ENCODE peak calls at places on chromosomes 11 and 22, in eight cellular contexts. A, O, M, F, G, N, Y and E are unnamed samples.

GRCh38 chr11:10323793-10324170 is 18.9 kb downstream of the ADM start:
- DNase-seq in A (peak), O (no peak), M (no peak), F (peak), G (no peak), N (no peak), Y (no peak), E (no peak)

GRCh38 chr11:95821640-95822039 is 31.3 kb downstream of the CEP57 start:
- DNase-seq in A (peak), O (no peak), M (no peak), F (no peak), G (no peak), N (no peak), Y (no peak), E (no peak)

GRCh38 chr11:34238966-34239365 is 118.8 kb downstream of the ABTB2 start:
- DNase-seq in A (no peak), O (no peak), M (no peak), F (no peak), G (no peak), N (peak), Y (no peak), E (no peak)

GRCh38 chr22:49724030-49724892 is 103.4 kb downstream of the BRD1 start:
- DNase-seq in A (no peak), O (no peak), M (no peak), F (no peak), G (peak), N (peak), Y (no peak), E (no peak)

GRCh38 chr11:43197357-43197756 is 114.4 kb upstream of the API5 start:
- DNase-seq in A (no peak), O (no peak), M (no peak), F (no peak), G (no peak), N (no peak), Y (no peak), E (no peak)

GRCh38 chr11:8339592-8340022 is 75.9 kb upstream of the LMO1 start:
- DNase-seq in A (no peak), O (no peak), M (no peak), F (no peak), G (no peak), N (no peak), Y (no peak), E (no peak)

GRCh38 chr22:25564320-25564978 is at the start of gene GRK3:
- DNase-seq in A (peak), O (peak), M (no peak), F (peak), G (peak), N (peak), Y (no peak), E (peak)

GRCh38 chr11:2928605-2929510 is at the start of gene PHLDA2:
- DNase-seq in A (peak), O (peak), M (no peak), F (peak), G (peak), N (peak), Y (no peak), E (peak)

GRCh38 chr11:119516060-119516459 is 93.1 kb upstream of the THY1 start:
- DNase-seq in A (no peak), O (no peak), M (no peak), F (no peak), G (no peak), N (no peak), Y (no peak), E (no peak)

GRCh38 chr11:18522388-18522787 is 4.4 kb downstream of the TSG101 start:
- DNase-seq in A (no peak), O (peak), M (no peak), F (no peak), G (no peak), N (peak), Y (peak), E (no peak)

GRCh38 chr11:24351179-24351578 is 145.7 kb upstream of the LUZP2 start:
- DNase-seq in A (no peak), O (no peak), M (no peak), F (no peak), G (no peak), N (no peak), Y (no peak), E (no peak)

GRCh38 chr22:37146507-37147180 is 3.1 kb downstream of the IL2RB start:
- DNase-seq in A (no peak), O (no peak), M (no peak), F (no peak), G (no peak), N (no peak), Y (no peak), E (no peak)

DNA sequence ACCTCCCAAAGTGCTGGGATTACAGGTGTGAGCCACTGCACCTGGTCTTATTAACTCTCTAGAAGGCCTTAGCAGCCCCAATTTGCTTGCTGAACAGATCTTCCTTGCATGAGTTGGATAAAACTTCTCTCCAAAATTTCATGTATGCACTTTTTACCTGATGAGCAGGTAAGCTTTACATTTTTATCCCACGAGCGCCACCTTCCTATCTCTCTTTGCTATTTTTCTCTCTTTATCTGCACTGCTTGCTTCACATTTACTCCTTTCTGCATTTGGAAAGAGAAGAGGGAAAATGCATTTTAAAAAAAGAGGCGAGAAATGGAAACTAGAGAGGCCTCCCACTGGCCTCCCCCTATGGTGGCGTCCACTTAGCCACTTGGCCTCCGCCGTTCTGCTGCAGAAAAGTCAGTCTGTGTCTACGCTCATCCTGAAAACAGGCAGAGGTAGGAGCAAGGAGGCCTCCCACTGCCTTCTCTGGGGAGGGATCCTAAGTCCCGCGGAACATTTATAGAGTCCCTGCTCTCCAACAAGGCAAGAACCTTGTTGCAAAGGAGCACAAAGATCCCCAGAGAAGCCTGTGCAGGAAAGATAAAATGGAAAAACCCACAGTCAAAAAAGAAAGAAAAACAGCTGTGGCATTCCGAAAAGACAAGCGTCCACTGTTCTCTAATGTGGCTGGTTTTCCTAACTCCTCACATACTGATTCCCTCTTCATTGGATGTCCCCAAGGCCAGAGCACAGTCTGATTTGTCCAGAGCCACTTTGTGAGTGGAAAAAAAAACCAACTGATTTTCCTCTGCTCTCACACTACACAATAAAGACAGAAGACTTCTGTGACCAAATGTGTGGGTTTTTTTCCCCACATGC is 62.2 kb upstream of the INCENP start:
- DNase-seq in A (no peak), O (no peak), M (no peak), F (no peak), G (no peak), N (no peak), Y (peak), E (no peak)
- TF ChIP-seq CTCF in A (no peak), O (no peak), M (peak), F (no peak), G (no peak), N (peak), Y (peak), E (no peak)

DNA sequence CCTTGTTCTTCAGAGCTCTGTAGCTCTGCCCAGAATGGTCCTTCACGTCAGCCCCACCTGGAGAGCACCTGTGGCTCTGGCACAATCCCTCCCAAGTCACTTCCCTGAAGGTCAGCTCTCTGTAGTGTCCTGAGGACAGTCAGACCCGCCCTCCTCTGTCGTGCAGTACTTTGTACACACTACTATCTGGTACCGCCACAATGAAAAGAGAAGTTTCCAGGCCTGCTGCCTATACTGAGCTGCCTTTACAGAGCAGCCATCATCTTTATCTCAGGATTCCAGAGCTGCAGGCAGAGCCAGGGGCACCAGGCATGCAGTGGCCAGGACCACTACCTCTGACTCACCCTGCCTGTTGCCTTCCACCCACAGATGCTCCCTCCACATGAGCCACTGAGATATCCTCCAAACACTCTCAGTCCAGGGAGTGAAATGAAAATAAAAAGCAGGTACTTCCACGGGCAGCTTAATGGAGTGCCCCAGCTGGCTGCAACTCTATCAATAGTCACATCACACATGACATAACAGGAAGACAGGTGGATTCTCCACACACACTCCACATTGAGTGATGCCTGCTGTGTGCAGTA is 7.3 kb downstream of the PACSIN2 start:
- DNase-seq in A (peak), O (no peak), M (no peak), F (no peak), G (no peak), N (peak), Y (peak), E (no peak)
- TF ChIP-seq POLR2A in A (no peak), O (no peak), M (no peak), F (no peak), G (no peak), N (no peak), Y (no peak), E (no peak)

GRCh38 chr11:35418282-35418846 is 994 bp downstream of the SLC1A2 start:
- DNase-seq in A (no peak), O (peak), M (no peak), F (no peak), G (peak), N (no peak), Y (no peak), E (no peak)
- H3K4me2 ChIP-seq in A (peak), O (peak), M (peak), F (no peak), G (peak), N (no peak), Y (no peak), E (no peak)

GRCh38 chr11:122101625-122102291 is 14.3 kb downstream of the BLID start:
- DNase-seq in A (peak), O (no peak), M (no peak), F (peak), G (peak), N (no peak), Y (peak), E (no peak)
- TF ChIP-seq CTCF in A (peak), O (no peak), M (no peak), F (peak), G (peak), N (no peak), Y (peak), E (no peak)